ENCODE peak calls at places on chromosomes 12 and 14, in six cellular contexts. F is NCI-H345; P is stimulated activated CD4-positive, alpha-beta T cell treated with anti-CD3 and anti-CD28 coated beads, Interleukin-4, amount 100 ng/mL, for 24 hours; D is endothelial cell; O is Daoy; C is NCI-H524 treated with DMSO at 0.1 percent for 48 hours. M is an unnamed sample.

GRCh38 chr14:96502621-96503251 is 554 bp downstream of the PAPOLA start:
- DNase-seq in F (peak), P (peak), D (peak), O (peak), C (no peak), M (peak)

GRCh38 chr14:56002316-56002715 is 115.9 kb upstream of the PELI2 start:
- DNase-seq in F (no peak), P (no peak), D (no peak), O (peak), C (no peak), M (no peak)

GRCh38 chr14:71764701-71765347 is 167.4 kb upstream of the RGS6 start:
- DNase-seq in F (no peak), P (no peak), D (no peak), O (no peak), C (peak), M (no peak)

GRCh38 chr14:89284368-89285058 is 132.5 kb downstream of the FOXN3 start:
- DNase-seq in F (peak), P (no peak), D (no peak), O (peak), C (no peak), M (no peak)

GRCh38 chr12:988616-989015 is 2.4 kb upstream of the ERC1 start:
- DNase-seq in F (no peak), P (no peak), D (no peak), O (peak), C (no peak), M (no peak)

GRCh38 chr14:87894920-87895319 is 98.1 kb downstream of the GALC start:
- DNase-seq in F (no peak), P (no peak), D (no peak), O (no peak), C (no peak), M (no peak)

GRCh38 chr14:22472935-22473854 is 115.8 kb downstream of the DAD1 start:
- DNase-seq in F (no peak), P (no peak), D (peak), O (peak), C (peak), M (no peak)

GRCh38 chr12:104709692-104710435 is 248.2 kb downstream of the SLC41A2 start:
- DNase-seq in F (no peak), P (no peak), D (no peak), O (no peak), C (no peak), M (no peak)

GRCh38 chr14:102437997-102438922 is 71.3 kb downstream of the ANKRD9 start:
- DNase-seq in F (peak), P (peak), D (peak), O (peak), C (peak), M (peak)

GRCh38 chr14:68397371-68397779 is 395.5 kb downstream of the ZFP36L1 start:
- DNase-seq in F (no peak), P (no peak), D (no peak), O (no peak), C (peak), M (no peak)

GRCh38 chr14:73829526-73830431 is 21.9 kb upstream of the PTGR2 start:
- DNase-seq in F (no peak), P (peak), D (no peak), O (peak), C (no peak), M (no peak)

GRCh38 chr14:92217956-92218355 is 96.2 kb downstream of the CPSF2 start:
- DNase-seq in F (no peak), P (no peak), D (no peak), O (no peak), C (no peak), M (no peak)

M was measured in HuH-7.5.